ENCODE peak calls at places on chromosomes 5 and 9, in four cellular contexts. K, M, S and Z are unnamed samples.

GRCh38 chr5:138289296-138289695 is 14.9 kb upstream of the GFRA3 start:
- DNase-seq in K (no peak), M (no peak), S (no peak), Z (no peak)

GRCh38 chr5:97231025-97231636 is 48.1 kb upstream of the RIOK2 start:
- DNase-seq in K (peak; percentile 31), M (no peak), S (peak; percentile 85), Z (peak; percentile 88)

GRCh38 chr9:9170735-9171134 is 1371.2 kb upstream of the DMAC1 start:
- DNase-seq in K (no peak), M (no peak), S (no peak), Z (no peak)

GRCh38 chr5:142063878-142064331 is 44.7 kb upstream of the NDFIP1 start:
- DNase-seq in K (no peak), M (no peak), S (peak; percentile 13), Z (no peak)

GRCh38 chr9:126088336-126088735 is 238.3 kb upstream of the MVB12B start:
- DNase-seq in K (no peak), M (no peak), S (no peak), Z (no peak)

GRCh38 chr5:151741678-151742423 is 16.6 kb downstream of the ATOX1 start:
- DNase-seq in K (no peak), M (no peak), S (peak; percentile 96), Z (peak; percentile 87)

GRCh38 chr9:136373300-136374182 is at the start of gene CARD9:
- DNase-seq in K (peak; percentile 75), M (no peak), S (no peak), Z (no peak)

GRCh38 chr5:55175781-55176175 is 2.8 kb upstream of the CDC20B start:
- DNase-seq in K (no peak), M (no peak), S (no peak), Z (peak; percentile 22)

GRCh38 chr9:10226996-10227395 is 385.8 kb downstream of the PTPRD start:
- DNase-seq in K (no peak), M (no peak), S (no peak), Z (no peak)

GRCh38 chr5:6827815-6828214 is 114.6 kb downstream of the TENT4A start:
- DNase-seq in K (peak; percentile 34), M (peak; percentile 41), S (no peak), Z (no peak)

GRCh38 chr9:20884985-20885593 is 146.4 kb downstream of the HACD4 start:
- DNase-seq in K (peak; percentile 16), M (no peak), S (peak; percentile 68), Z (peak; percentile 32)

GRCh38 chr5:15946026-15946425 is 233.6 kb downstream of the MARCHF11 start:
- DNase-seq in K (no peak), M (no peak), S (no peak), Z (no peak)

GRCh38 chr5:50595199-50595598 is 71.2 kb upstream of the PARP8 start:
- DNase-seq in K (no peak), M (no peak), S (peak; percentile 88), Z (peak; percentile 93)

GRCh38 chr9:136441681-136442245 is 2.1 kb upstream of the INPP5E start:
- DNase-seq in K (no peak), M (no peak), S (no peak), Z (no peak)

GRCh38 chr5:87151547-87151946 is 116.1 kb upstream of the RASA1 start:
- DNase-seq in K (no peak), M (no peak), S (peak; percentile 99), Z (peak; percentile 94)

GRCh38 chr5:175436403-175436802 is 7.6 kb downstream of the DRD1 start:
- DNase-seq in K (no peak), M (no peak), S (no peak), Z (no peak)

GRCh38 chr5:77590347-77590746 is 48.2 kb downstream of the OTP start:
- DNase-seq in K (peak; percentile 22), M (no peak), S (no peak), Z (no peak)

GRCh38 chr5:147101654-147102053 is 133.2 kb upstream of the STK32A start:
- DNase-seq in K (no peak), M (no peak), S (no peak), Z (peak; percentile 4)

GRCh38 chr5:108430931-108431608 is 49.2 kb upstream of the FBXL17 start:
- DNase-seq in K (no peak), M (no peak), S (peak; percentile 61), Z (peak; percentile 4)

GRCh38 chr5:72246239-72246580 is 73.8 kb downstream of the MRPS27 start:
- DNase-seq in K (no peak), M (no peak), S (peak; percentile 28), Z (no peak)

GRCh38 chr5:58497956-58498942 is 7.0 kb downstream of the GAPT start:
- DNase-seq in K (no peak), M (no peak), S (peak; percentile 54), Z (peak; percentile 35)

GRCh38 chr5:137055271-137055872 is 443.8 kb downstream of the SPOCK1 start:
- DNase-seq in K (no peak), M (no peak), S (no peak), Z (no peak)

GRCh38 chr5:33233013-33233463 is 207.7 kb upstream of the TARS1 start:
- DNase-seq in K (no peak), M (no peak), S (no peak), Z (no peak)

GRCh38 chr5:1374030-1374679 is 29.3 kb upstream of the CLPTM1L start:
- DNase-seq in K (no peak), M (no peak), S (no peak), Z (no peak)

GRCh38 chr5:13003457-13003856 is 941.0 kb downstream of the DNAH5 start:
- DNase-seq in K (no peak), M (no peak), S (no peak), Z (no peak)

GRCh38 chr9:98317134-98317857 is 61.8 kb upstream of the TBC1D2 start:
- DNase-seq in K (no peak), M (no peak), S (peak; percentile 87), Z (peak; percentile 55)

GRCh38 chr5:148002471-148002870 is 61.3 kb upstream of the SPINK5 start:
- DNase-seq in K (no peak), M (no peak), S (no peak), Z (no peak)

GRCh38 chr9:8857330-8858249 is 1058.0 kb upstream of the DMAC1 start:
- DNase-seq in K (peak; percentile 10), M (no peak), S (no peak), Z (no peak)

GRCh38 chr5:178546675-178547033 is 43.5 kb downstream of the COL23A1 start:
- DNase-seq in K (no peak), M (no peak), S (no peak), Z (no peak)

GRCh38 chr5:6861667-6862066 is 148.4 kb downstream of the TENT4A start:
- DNase-seq in K (no peak), M (no peak), S (no peak), Z (no peak)

GRCh38 chr5:90111354-90112070 is 298.0 kb downstream of the CETN3 start:
- DNase-seq in K (no peak), M (no peak), S (no peak), Z (no peak)

GRCh38 chr9:127360829-127361228 is 36.1 kb upstream of the SLC2A8 start:
- DNase-seq in K (no peak), M (no peak), S (peak; percentile 55), Z (no peak)

GRCh38 chr9:111167341-111167740 is 129.1 kb upstream of the LPAR1 start:
- DNase-seq in K (no peak), M (no peak), S (no peak), Z (no peak)

GRCh38 chr5:156802501-156802900 is 47.6 kb upstream of the PPP1R2B start:
- DNase-seq in K (no peak), M (no peak), S (no peak), Z (no peak)

GRCh38 chr5:178419651-178420050 is 170.5 kb downstream of the COL23A1 start:
- DNase-seq in K (no peak), M (no peak), S (no peak), Z (no peak)

GRCh38 chr5:74355041-74355440 is 285.5 kb downstream of the ENC1 start:
- DNase-seq in K (no peak), M (no peak), S (no peak), Z (no peak)

GRCh38 chr5:9787813-9788600 is 157.9 kb upstream of the TAS2R1 start:
- DNase-seq in K (no peak), M (no peak), S (no peak), Z (no peak)

GRCh38 chr5:68456756-68457217 is 241.2 kb downstream of the PIK3R1 start:
- DNase-seq in K (no peak), M (no peak), S (peak; percentile 75), Z (peak; percentile 25)

GRCh38 chr9:131011274-131012022 is 2.5 kb downstream of the LAMC3 start:
- DNase-seq in K (no peak), M (no peak), S (no peak), Z (no peak)

GRCh38 chr9:34252670-34253459 is 74.0 kb downstream of the UBAP1 start:
- DNase-seq in K (peak; percentile 80), M (peak; percentile 29), S (peak; percentile 75), Z (peak; percentile 63)